ENCODE peak calls at places on chromosomes 5 and 9, in ten cellular contexts. L is PC-3; D is MM.1S; M is HCT116; U is naive thymus-derived CD4-positive, alpha-beta T cell; Q is heart right ventricle; F is neuronal stem cell; O is IMR-90; R is fibroblast of lung; V is right lobe of liver. B is an unnamed sample. For H3K9me3, the result is how much of the 10 kb centered on the place peaks cover.

GRCh38 chr5:138459311-138459710 is 6.0 kb upstream of the EGR1 start:
- DNase-seq in D (peak), R (no peak), Q (peak), L (no peak), F (no peak), O (no peak), V (no peak), M (no peak), U (peak), B (peak)

GRCh38 chr5:96079075-96079474 is 117.4 kb upstream of the ELL2 start:
- DNase-seq in D (no peak), V (no peak), L (peak), R (peak), O (peak), F (no peak), M (peak), U (no peak), Q (no peak), B (no peak)

GRCh38 chr5:142386151-142387021 is 61.6 kb upstream of the SPRY4 start:
- DNase-seq in U (no peak), Q (no peak), M (no peak), L (peak), R (no peak), O (no peak), F (no peak), V (no peak), D (no peak), B (no peak)

GRCh38 chr9:652896-653295 is 188.6 kb upstream of the DMRT1 start:
- DNase-seq in F (no peak), Q (peak), M (no peak), V (no peak), U (no peak), O (no peak), R (peak), L (no peak), D (no peak), B (no peak)

GRCh38 chr9:91836515-91836914 is 113.5 kb downstream of the ROR2 start:
- DNase-seq in L (no peak), Q (peak), D (no peak), R (no peak), F (no peak), O (no peak), V (peak), M (no peak), U (no peak), B (no peak)

GRCh38 chr9:130308081-130308571 is 42.6 kb downstream of the HMCN2 start:
- DNase-seq in M (no peak), U (no peak), F (no peak), Q (no peak), V (no peak), R (no peak), L (no peak), D (no peak), O (no peak), B (no peak)

GRCh38 chr5:17212996-17213395 is 4.4 kb upstream of the BASP1 start:
- DNase-seq in F (no peak), O (no peak), V (no peak), Q (no peak), D (no peak), R (no peak), U (no peak), M (no peak), L (no peak), B (no peak)

GRCh38 chr5:125575561-125576504 is 829.4 kb upstream of the ZNF608 start:
- DNase-seq in M (no peak), L (no peak), O (no peak), F (peak), D (no peak), U (no peak), R (peak), Q (no peak), V (no peak), B (no peak)

GRCh38 chr5:138468133-138468965 is 3.1 kb downstream of the EGR1 start:
- DNase-seq in D (no peak), F (no peak), R (peak), V (no peak), Q (no peak), L (no peak), O (peak), U (no peak), M (peak), B (no peak)

GRCh38 chr5:91306497-91306896 is 76.6 kb downstream of the ARRDC3 start:
- DNase-seq in M (no peak), U (no peak), O (peak), F (no peak), V (no peak), D (no peak), R (peak), L (no peak), Q (no peak), B (no peak)

GRCh38 chr5:91305640-91306039 is 77.5 kb downstream of the ARRDC3 start:
- DNase-seq in D (no peak), F (no peak), R (no peak), V (no peak), U (no peak), L (no peak), M (no peak), O (no peak), Q (no peak), B (no peak)

GRCh38 chr5:91301459-91301858 is 81.7 kb downstream of the ARRDC3 start:
- DNase-seq in V (no peak), O (peak), F (no peak), R (peak), U (no peak), L (no peak), D (no peak), M (no peak), Q (no peak), B (no peak)

GRCh38 chr5:91302958-91303357 is 80.2 kb downstream of the ARRDC3 start:
- DNase-seq in R (no peak), F (no peak), V (no peak), D (no peak), O (no peak), U (no peak), M (no peak), L (no peak), Q (no peak), B (no peak)

GRCh38 chr5:91302335-91302734 is 80.8 kb downstream of the ARRDC3 start:
- DNase-seq in M (no peak), D (no peak), L (no peak), O (no peak), F (no peak), Q (no peak), V (no peak), U (no peak), R (no peak), B (no peak)
- H3K9me3 ChIP-seq in M (under half), D (under half), L (under half), O (under half), F (under half), Q (under half), V (under half), U (under half), R (under half), B (under half)

DNA sequence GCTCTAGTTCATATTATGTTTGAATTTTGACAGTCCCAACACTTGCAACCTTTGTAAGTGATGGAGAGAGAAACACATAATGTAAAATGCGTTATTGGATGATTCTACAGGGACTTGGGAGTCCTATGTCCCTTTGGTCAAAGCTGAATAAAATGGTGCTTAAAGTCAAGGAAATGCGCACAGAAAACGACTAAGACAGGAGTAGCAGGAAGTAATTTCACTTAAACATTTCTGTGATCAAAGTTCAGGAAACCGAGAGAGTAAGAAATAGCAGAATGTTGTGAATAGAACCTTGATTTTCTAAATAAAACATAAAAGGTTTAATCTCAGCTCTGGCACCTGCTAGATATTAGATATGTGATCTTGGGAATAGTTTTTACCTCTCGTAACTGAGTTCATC is 2339.2 kb downstream of the MAT2B start:
- DNase-seq in D (no peak), O (no peak), V (no peak), Q (no peak), F (no peak), L (no peak), M (no peak), R (no peak), U (no peak), B (no peak)
- H3K9me3 ChIP-seq in D (under half), O (under half), V (under half), Q (under half), F (under half), L (under half), M (under half), R (under half), U (under half), B (under half)

GRCh38 chr5:1034421-1034905 is 25.9 kb downstream of the NKD2 start:
- DNase-seq in O (no peak), D (no peak), M (no peak), L (no peak), V (peak), U (no peak), F (no peak), Q (peak), R (no peak), B (no peak)

GRCh38 chr5:1033606-1034420 is 25.2 kb downstream of the NKD2 start:
- DNase-seq in L (no peak), Q (peak), V (no peak), F (no peak), M (no peak), R (no peak), O (no peak), U (no peak), D (no peak), B (no peak)

GRCh38 chr5:1035421-1036405 is 27.1 kb downstream of the NKD2 start:
- DNase-seq in D (no peak), V (peak), L (no peak), U (no peak), O (no peak), Q (peak), M (no peak), F (no peak), R (no peak), B (no peak)

GRCh38 chr5:1036504-1037122 is 28.0 kb downstream of the NKD2 start:
- DNase-seq in L (no peak), R (no peak), Q (peak), V (no peak), F (no peak), D (no peak), O (no peak), M (no peak), U (no peak), B (no peak)

DNA sequence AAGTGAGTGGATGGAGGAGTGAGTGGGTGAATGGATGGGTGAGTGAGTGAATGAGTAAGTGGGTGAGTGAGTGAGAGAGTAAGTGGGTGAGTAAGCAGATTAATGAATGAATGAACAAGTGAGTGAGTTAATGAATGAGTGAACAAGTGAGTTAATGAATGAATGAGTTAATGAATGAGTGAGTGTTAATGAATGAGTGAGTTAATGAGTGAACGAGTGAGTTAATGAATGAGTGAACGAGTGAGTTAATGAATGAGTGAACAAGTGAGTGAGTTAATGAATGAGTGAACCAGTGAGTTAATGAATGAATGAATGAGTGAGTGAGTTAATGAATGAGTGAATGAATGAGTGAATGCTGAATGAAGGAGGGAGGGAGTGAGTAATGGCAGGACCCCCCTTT is 26.4 kb downstream of the NKD2 start:
- DNase-seq in O (no peak), U (no peak), F (no peak), Q (no peak), M (no peak), V (no peak), D (no peak), R (no peak), L (no peak), B (no peak)
- H3K9me3 ChIP-seq in O (under half), U (under half), F (under half), Q (under half), M (under half), V (under half), D (under half), R (under half), L (under half), B (under half)

DNA sequence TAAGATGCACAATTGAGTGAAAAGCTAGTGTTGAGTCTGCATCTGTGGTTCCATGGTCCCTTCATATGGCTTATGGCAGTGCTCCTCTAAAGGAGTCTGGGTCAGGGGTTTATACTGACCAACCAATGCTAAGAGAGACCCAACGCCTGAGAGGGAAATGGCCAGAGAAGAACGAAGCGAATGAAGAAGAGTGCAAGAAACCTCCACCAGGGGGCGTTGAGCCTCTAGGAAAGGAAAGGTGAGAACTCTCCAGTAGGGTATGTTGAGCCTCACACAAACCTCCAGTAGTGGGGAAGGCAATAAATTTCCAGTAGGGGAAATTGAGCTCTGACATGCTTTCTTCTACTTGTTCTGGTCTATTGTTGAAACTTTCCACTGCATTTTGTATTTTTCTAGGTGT is 470.6 kb downstream of the PRDM9 start:
- DNase-seq in D (peak), V (no peak), O (no peak), L (peak), M (no peak), Q (no peak), U (no peak), F (no peak), R (no peak), B (no peak)
- H3K9me3 ChIP-seq in D (under half), V (under half), O (under half), L (under half), M (under half), Q (under half), U (under half), F (under half), R (under half), B (under half)

DNA sequence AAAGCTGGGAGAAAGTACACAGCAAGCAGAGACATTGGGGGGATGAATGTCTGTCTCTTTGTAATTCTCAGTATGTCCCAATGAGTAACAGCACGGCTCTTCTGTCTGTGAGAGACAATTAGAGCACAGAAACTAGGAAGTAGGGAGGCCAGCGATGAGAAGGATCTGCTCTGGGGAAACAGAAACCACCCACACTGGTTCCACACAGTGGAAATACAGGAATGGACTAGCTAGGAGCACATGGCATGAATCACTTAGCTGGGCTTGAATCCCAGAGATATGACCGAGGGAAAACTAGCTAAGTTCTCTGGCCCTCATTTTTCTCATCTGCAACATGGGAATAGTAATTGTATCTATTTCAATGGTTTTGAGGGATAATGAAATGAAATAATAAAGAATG is 895.9 kb downstream of the TLE4 start:
- DNase-seq in M (no peak), V (no peak), F (no peak), U (no peak), R (no peak), O (peak), Q (no peak), L (peak), D (no peak), B (no peak)
- H3K9me3 ChIP-seq in M (under half), V (under half), F (under half), U (under half), R (under half), O (under half), Q (under half), L (under half), D (under half), B (under half)

GRCh38 chr5:150978590-150978989 is 41.8 kb upstream of the GPX3 start:
- DNase-seq in R (no peak), L (no peak), F (no peak), Q (no peak), M (no peak), O (no peak), D (no peak), V (no peak), U (no peak), B (no peak)
- H3K9me3 ChIP-seq in R (under half), L (under half), F (under half), Q (under half), M (under half), O (under half), D (under half), V (under half), U (under half), B (under half)

GRCh38 chr5:44665101-44665701 is 143.5 kb upstream of the MRPS30 start:
- DNase-seq in R (peak), M (peak), V (no peak), U (no peak), Q (no peak), O (no peak), L (peak), F (no peak), D (no peak), B (no peak)
- H3K9me3 ChIP-seq in R (under half), M (under half), V (under half), U (under half), Q (under half), O (under half), L (under half), F (under half), D (under half), B (under half)

GRCh38 chr5:179033004-179033580 is 9.5 kb downstream of the ZNF879 start:
- DNase-seq in Q (no peak), U (peak), F (no peak), V (no peak), M (no peak), L (no peak), O (no peak), D (no peak), R (peak), B (no peak)
- H3K9me3 ChIP-seq in Q (under half), U (half or more), F (under half), V (under half), M (under half), L (under half), O (half or more), D (under half), R (under half), B (half or more)